ENCODE peak calls at places on chromosomes 4 and X, in six cellular contexts. L, Q, R, J, T and H are unnamed samples.

GRCh38 chrX:122591546-122591945 is 592.5 kb upstream of the GRIA3 start:
- DNase-seq in L (no peak), Q (no peak), R (no peak), J (no peak), T (no peak), H (no peak)

GRCh38 chr4:118224239-118224829 is 128.5 kb downstream of the PRSS12 start:
- DNase-seq in L (peak), Q (peak), R (no peak), J (peak), T (no peak), H (no peak)

GRCh38 chrX:12421918-12422317 is 283.6 kb downstream of the FRMPD4 start:
- DNase-seq in L (no peak), Q (no peak), R (no peak), J (no peak), T (no peak), H (no peak)

GRCh38 chr4:177596035-177596434 is 153.8 kb upstream of the AGA start:
- DNase-seq in L (peak), Q (no peak), R (peak), J (peak), T (no peak), H (no peak)

GRCh38 chr4:143335979-143336827 is 473 bp upstream of the GAB1 start:
- DNase-seq in L (peak), Q (peak), R (peak), J (peak), T (peak), H (peak)

GRCh38 chr4:113383111-113383785 is 333.8 kb downstream of the ANK2 start:
- DNase-seq in L (no peak), Q (no peak), R (peak), J (peak), T (no peak), H (no peak)

GRCh38 chr4:184746532-184746870 is 12.6 kb upstream of the CENPU start:
- DNase-seq in L (peak), Q (no peak), R (peak), J (peak), T (no peak), H (no peak)

GRCh38 chr4:187098429-187098828 is 374.8 kb upstream of the FAT1 start:
- DNase-seq in L (no peak), Q (no peak), R (no peak), J (no peak), T (no peak), H (no peak)

GRCh38 chr4:151689211-151689991 is 71.4 kb downstream of the GATB start:
- DNase-seq in L (no peak), Q (no peak), R (no peak), J (no peak), T (no peak), H (no peak)

GRCh38 chrX:18422325-18422724 is 3.1 kb upstream of the CDKL5 start:
- DNase-seq in L (peak), Q (no peak), R (no peak), J (peak), T (no peak), H (no peak)

GRCh38 chr4:30386266-30386895 is 333.8 kb upstream of the PCDH7 start:
- DNase-seq in L (no peak), Q (no peak), R (no peak), J (peak), T (no peak), H (no peak)

GRCh38 chr4:68732653-68733466 is 62.4 kb upstream of the UGT2B15 start:
- DNase-seq in L (no peak), Q (no peak), R (no peak), J (no peak), T (no peak), H (no peak)

GRCh38 chrX:15674514-15674898 is 9.9 kb upstream of the CLTRN start:
- DNase-seq in L (no peak), Q (peak), R (peak), J (peak), T (no peak), H (peak)

GRCh38 chrX:38929966-38930421 is 128.7 kb downstream of the MID1IP1 start:
- DNase-seq in L (peak), Q (no peak), R (peak), J (peak), T (no peak), H (no peak)

GRCh38 chr4:8472689-8473197 is 32.2 kb downstream of the TRMT44 start:
- DNase-seq in L (peak), Q (no peak), R (no peak), J (peak), T (peak), H (no peak)

GRCh38 chr4:144948009-144948408 is 150.0 kb downstream of the ANAPC10 start:
- DNase-seq in L (no peak), Q (no peak), R (no peak), J (no peak), T (no peak), H (no peak)

GRCh38 chrX:19513383-19513782 is 1.9 kb downstream of the MAP3K15 start:
- DNase-seq in L (no peak), Q (no peak), R (no peak), J (peak), T (no peak), H (no peak)

GRCh38 chr4:3130826-3131225 is 56.3 kb downstream of the HTT start:
- DNase-seq in L (no peak), Q (no peak), R (no peak), J (no peak), T (no peak), H (no peak)

GRCh38 chr4:73450398-73451004 is 14.5 kb downstream of the AFP start:
- DNase-seq in L (peak), Q (no peak), R (no peak), J (peak), T (no peak), H (no peak)

DNA sequence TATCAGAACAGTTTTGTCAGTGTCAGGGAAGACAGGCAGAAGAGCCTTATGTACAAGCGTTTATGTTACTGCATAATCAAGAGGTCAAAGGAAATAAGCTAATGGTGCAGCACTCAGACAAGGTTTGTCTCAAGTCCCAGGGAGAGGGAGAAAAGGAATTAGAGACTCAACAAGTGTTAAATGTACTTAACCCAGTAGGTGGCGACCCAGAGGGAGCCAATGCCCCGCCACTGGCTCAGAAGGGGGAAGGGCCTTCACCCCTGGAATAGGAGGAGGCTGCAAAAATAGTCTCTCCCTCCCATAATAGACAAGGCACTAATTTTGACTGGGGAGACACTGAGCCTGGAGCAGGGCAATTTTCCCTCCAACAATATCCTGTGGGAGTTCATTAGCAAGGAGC is 14.1 kb upstream of the PAPSS1 start:
- DNase-seq in L (no peak), Q (no peak), R (no peak), J (peak), T (no peak), H (no peak)
- TF ChIP-seq CTCF in L (peak), Q (no peak), R (no peak), J (peak), T (no peak), H (peak)

GRCh38 chr4:1193206-1194027 is 21.0 kb upstream of the SPON2 start:
- DNase-seq in L (no peak), Q (no peak), R (no peak), J (no peak), T (peak), H (peak)

GRCh38 chr4:1195109-1195671 is 22.8 kb upstream of the SPON2 start:
- DNase-seq in L (no peak), Q (peak), R (no peak), J (no peak), T (peak), H (no peak)

GRCh38 chr4:1192493-1193205 is 20.3 kb upstream of the SPON2 start:
- DNase-seq in L (no peak), Q (no peak), R (no peak), J (no peak), T (peak), H (no peak)

GRCh38 chr4:1195894-1196401 is 23.6 kb upstream of the SPON2 start:
- DNase-seq in L (no peak), Q (no peak), R (no peak), J (no peak), T (peak), H (no peak)

GRCh38 chr4:1194028-1194900 is 21.9 kb upstream of the SPON2 start:
- DNase-seq in L (no peak), Q (peak), R (no peak), J (peak), T (peak), H (peak)
- TF ChIP-seq CTCF in L (no peak), Q (no peak), R (no peak), J (no peak), T (no peak), H (no peak)

DNA sequence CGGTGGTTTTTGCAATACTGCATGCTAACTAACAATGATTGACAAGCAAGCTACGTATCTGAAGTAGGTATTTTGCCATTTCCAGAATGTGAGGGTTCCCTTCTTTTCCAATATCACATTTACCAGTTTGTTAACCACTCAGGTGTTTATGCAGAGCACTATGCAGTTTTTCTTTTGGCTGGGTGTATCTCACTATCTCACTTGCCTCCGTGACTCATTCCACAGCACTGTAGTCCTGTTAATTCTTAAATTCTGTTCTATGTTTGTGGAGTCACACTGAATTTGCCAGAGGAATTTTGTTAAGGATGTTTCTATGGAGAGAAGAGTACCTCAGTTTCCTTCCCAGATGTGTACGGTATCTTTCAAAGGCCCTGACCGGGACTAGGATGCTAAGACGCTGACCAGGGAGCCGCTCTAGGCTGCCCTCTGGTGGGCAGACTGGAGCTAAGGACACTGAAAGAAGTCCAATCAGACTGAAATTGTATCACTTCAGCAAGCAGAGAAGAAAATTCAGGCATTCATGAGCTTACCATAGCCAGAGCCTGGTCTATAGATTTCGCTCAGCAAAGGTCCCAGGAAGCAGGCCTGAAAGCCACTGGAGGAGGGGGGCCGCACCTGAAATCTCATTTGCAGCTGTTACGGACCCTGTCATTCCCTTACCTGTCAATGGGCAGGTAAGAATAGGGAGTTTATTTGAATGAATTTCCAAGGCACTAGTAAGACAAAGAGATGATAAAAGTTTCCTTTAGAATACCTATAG is 388.4 kb upstream of the SPOCK3 start:
- DNase-seq in L (peak), Q (peak), R (no peak), J (peak), T (no peak), H (peak)
- TF ChIP-seq CTCF in L (peak), Q (peak), R (no peak), J (peak), T (peak), H (peak)

GRCh38 chrX:155086961-155087735 is 15.8 kb downstream of the BRCC3 start:
- DNase-seq in L (no peak), Q (no peak), R (no peak), J (no peak), T (peak), H (no peak)

DNA sequence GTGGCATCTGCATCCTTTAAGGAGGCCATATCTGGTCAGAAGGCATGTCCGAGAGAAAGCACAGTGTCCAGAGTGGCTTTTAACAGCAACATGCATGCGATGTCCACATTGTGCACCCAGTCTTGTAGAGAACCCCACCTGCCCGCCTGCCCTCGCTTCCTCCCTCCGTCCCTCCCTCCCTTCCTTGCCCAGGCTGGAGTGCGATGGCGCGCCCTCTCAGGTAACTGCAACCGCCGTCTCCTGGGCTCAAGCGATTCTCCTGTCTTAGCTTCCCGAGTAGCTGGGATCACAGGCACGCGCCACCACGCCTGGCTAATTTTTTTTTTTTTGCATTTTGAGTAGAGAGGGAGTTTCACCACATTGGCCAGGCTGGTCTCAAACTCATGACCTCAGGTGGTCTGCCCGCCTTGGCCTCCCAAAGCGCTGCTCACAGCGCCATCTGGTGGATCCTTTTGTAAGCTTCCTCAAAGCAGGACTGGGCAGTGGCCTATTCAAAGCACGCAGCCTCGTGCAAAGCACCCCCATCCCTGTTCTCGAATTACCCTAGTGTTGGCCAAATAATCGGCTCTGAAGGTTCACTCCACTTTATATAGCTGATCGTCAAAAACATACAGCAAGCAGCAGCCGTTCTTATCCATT is 15.0 kb downstream of the BRCC3 start:
- DNase-seq in L (no peak), Q (peak), R (no peak), J (peak), T (no peak), H (no peak)
- TF ChIP-seq CTCF in L (peak), Q (peak), R (no peak), J (peak), T (peak), H (peak)

GRCh38 chr4:139556735-139557505 is 901 bp upstream of the SETD7 start:
- DNase-seq in L (no peak), Q (peak), R (peak), J (no peak), T (peak), H (no peak)
- TF ChIP-seq CTCF in L (no peak), Q (no peak), R (no peak), J (no peak), T (no peak), H (peak)

GRCh38 chr4:109315818-109316217 is 13.4 kb upstream of the COL25A1 start:
- DNase-seq in L (no peak), Q (no peak), R (no peak), J (peak), T (no peak), H (no peak)
- TF ChIP-seq CTCF in L (peak), Q (no peak), R (no peak), J (peak), T (no peak), H (peak)

GRCh38 chr4:167290684-167291083 is 56.4 kb upstream of the SPOCK3 start:
- DNase-seq in L (no peak), Q (no peak), R (no peak), J (peak), T (no peak), H (no peak)
- TF ChIP-seq CTCF in L (no peak), Q (no peak), R (no peak), J (peak), T (no peak), H (peak)

GRCh38 chr4:32775049-32775448 is 2054.9 kb downstream of the PCDH7 start:
- DNase-seq in L (no peak), Q (no peak), R (no peak), J (peak), T (no peak), H (no peak)
- TF ChIP-seq CTCF in L (no peak), Q (no peak), R (no peak), J (peak), T (peak), H (peak)

GRCh38 chrX:99301990-99302389 is 1108.1 kb downstream of the PCDH19 start:
- DNase-seq in L (no peak), Q (no peak), R (no peak), J (peak), T (no peak), H (no peak)
- TF ChIP-seq CTCF in L (no peak), Q (peak), R (no peak), J (no peak), T (no peak), H (peak)

GRCh38 chr4:42280327-42281095 is 116.8 kb upstream of the SHISA3 start:
- DNase-seq in L (no peak), Q (peak), R (no peak), J (peak), T (no peak), H (no peak)
- TF ChIP-seq CTCF in L (peak), Q (peak), R (no peak), J (peak), T (peak), H (peak)